ENCODE peak calls at places on chromosomes 6 and 20, in four cellular contexts. One of them, this sample, is unnamed.

GRCh38 chr6:3310710-3311109 is 52.0 kb downstream of the PSMG4 start:
- DNase-seq in uterus: no peak
- DNase-seq in heart left ventricle: no peak
- DNase-seq in CD8-positive, alpha-beta T cell: no peak
- DNase-seq in this sample: no peak

GRCh38 chr6:11532097-11532496 is 5.5 kb upstream of the TMEM170B start:
- DNase-seq in CD8-positive, alpha-beta T cell: no peak
- DNase-seq in uterus: no peak
- DNase-seq in heart left ventricle: no peak
- DNase-seq in this sample: no peak

GRCh38 chr6:23498013-23498412 is 628.0 kb upstream of the NRSN1 start:
- DNase-seq in heart left ventricle: no peak
- DNase-seq in CD8-positive, alpha-beta T cell: no peak
- DNase-seq in uterus: no peak
- DNase-seq in this sample: no peak

GRCh38 chr20:46111836-46112212 is 6.3 kb upstream of the CD40 start:
- DNase-seq in uterus: no peak
- DNase-seq in heart left ventricle: no peak
- DNase-seq in CD8-positive, alpha-beta T cell: no peak
- DNase-seq in this sample: no peak

GRCh38 chr20:50195524-50196120 is 5.0 kb downstream of the CEBPB start:
- DNase-seq in heart left ventricle: no peak
- DNase-seq in CD8-positive, alpha-beta T cell: no peak
- DNase-seq in uterus: no peak
- DNase-seq in this sample: no peak

GRCh38 chr6:156942266-156942665 is 165.1 kb downstream of the ARID1B start:
- DNase-seq in heart left ventricle: no peak
- DNase-seq in CD8-positive, alpha-beta T cell: no peak
- DNase-seq in uterus: no peak
- DNase-seq in this sample: no peak

GRCh38 chr20:1267161-1267560 is 1.1 kb downstream of the SNPH start:
- DNase-seq in heart left ventricle: no peak
- DNase-seq in uterus: no peak
- DNase-seq in CD8-positive, alpha-beta T cell: no peak
- DNase-seq in this sample: no peak

GRCh38 chr6:52834481-52834880 is 6.1 kb downstream of the GSTA5 start:
- DNase-seq in uterus: no peak
- DNase-seq in heart left ventricle: no peak
- DNase-seq in CD8-positive, alpha-beta T cell: no peak
- DNase-seq in this sample: no peak

GRCh38 chr6:147970970-147971369 is 371.7 kb upstream of the SASH1 start:
- DNase-seq in CD8-positive, alpha-beta T cell: no peak
- DNase-seq in uterus: no peak
- DNase-seq in heart left ventricle: no peak
- DNase-seq in this sample: no peak

GRCh38 chr6:103122766-103123601 is 1729.5 kb downstream of the GRIK2 start:
- DNase-seq in CD8-positive, alpha-beta T cell: no peak
- DNase-seq in uterus: no peak
- DNase-seq in heart left ventricle: peak; percentile 13
- DNase-seq in this sample: no peak

GRCh38 chr6:68233623-68234022 is 401.5 kb upstream of the ADGRB3 start:
- DNase-seq in CD8-positive, alpha-beta T cell: no peak
- DNase-seq in uterus: no peak
- DNase-seq in heart left ventricle: no peak
- DNase-seq in this sample: no peak

GRCh38 chr6:33908025-33908424 is 104.2 kb upstream of the MLN start:
- DNase-seq in CD8-positive, alpha-beta T cell: no peak
- DNase-seq in heart left ventricle: no peak
- DNase-seq in uterus: no peak
- DNase-seq in this sample: no peak

GRCh38 chr6:125611573-125612399 is 137.6 kb upstream of the HEY2 start:
- DNase-seq in CD8-positive, alpha-beta T cell: no peak
- DNase-seq in heart left ventricle: peak; percentile 29
- DNase-seq in uterus: no peak
- DNase-seq in this sample: no peak

GRCh38 chr6:13302751-13303667 is 25.3 kb downstream of the TBC1D7 start:
- DNase-seq in uterus: no peak
- DNase-seq in heart left ventricle: peak; percentile 60
- DNase-seq in CD8-positive, alpha-beta T cell: peak; percentile 19
- DNase-seq in this sample: peak; percentile 75
- H3K4me3 ChIP-seq in uterus: no peak overlapping the region
- H3K4me3 ChIP-seq in heart left ventricle: peak overlapping the region; percentile 15
- H3K4me3 ChIP-seq in CD8-positive, alpha-beta T cell: no peak overlapping the region
- H3K4me3 ChIP-seq in this sample: no peak overlapping the region

GRCh38 chr20:54680872-54681297 is 205.5 kb downstream of the DOK5 start:
- DNase-seq in uterus: no peak
- DNase-seq in CD8-positive, alpha-beta T cell: no peak
- DNase-seq in heart left ventricle: no peak
- DNase-seq in this sample: no peak
- TF ChIP-seq CTCF in uterus: peak; percentile 67
- TF ChIP-seq CTCF in CD8-positive, alpha-beta T cell: peak; percentile 45
- TF ChIP-seq CTCF in heart left ventricle: peak; percentile 46
- TF ChIP-seq CTCF in this sample: peak; percentile 29

GRCh38 chr6:164099535-164099982 is 685.0 kb downstream of the QKI start:
- DNase-seq in uterus: no peak
- DNase-seq in heart left ventricle: no peak
- DNase-seq in CD8-positive, alpha-beta T cell: no peak
- DNase-seq in this sample: no peak
- H3K27ac ChIP-seq in uterus: no peak overlapping the region
- H3K27ac ChIP-seq in heart left ventricle: peak overlapping the region; percentile 85
- H3K27ac ChIP-seq in CD8-positive, alpha-beta T cell: no peak overlapping the region
- H3K27ac ChIP-seq in this sample: peak overlapping the region; percentile 79

GRCh38 chr20:38092260-38092857 is 58.8 kb downstream of the RPRD1B start:
- DNase-seq in CD8-positive, alpha-beta T cell: no peak
- DNase-seq in heart left ventricle: no peak
- DNase-seq in uterus: no peak
- DNase-seq in this sample: no peak
- H3K4me3 ChIP-seq in CD8-positive, alpha-beta T cell: no peak overlapping the region
- H3K4me3 ChIP-seq in heart left ventricle: no peak overlapping the region
- H3K4me3 ChIP-seq in uterus: no peak overlapping the region
- H3K4me3 ChIP-seq in this sample: no peak overlapping the region

GRCh38 chr20:62327726-62328495 is 25.1 kb downstream of the ADRM1 start:
- DNase-seq in CD8-positive, alpha-beta T cell: no peak
- DNase-seq in heart left ventricle: no peak
- DNase-seq in uterus: no peak
- DNase-seq in this sample: no peak
- TF ChIP-seq CTCF in CD8-positive, alpha-beta T cell: no peak
- TF ChIP-seq CTCF in heart left ventricle: no peak
- TF ChIP-seq CTCF in uterus: no peak
- TF ChIP-seq CTCF in this sample: no peak

This sample was measured in right atrium auricular region.